ENCODE peak calls at places on chromosomes 3 and 15, in ten cellular contexts. One of them, this sample, is unnamed.
A peak's percentile ranks its signal among the peaks of the same experiment; 100 is the strongest.

GRCh38 chr3:133472242-133472641 is 72.4 kb downstream of the BFSP2 start:
- DNase-seq in fibroblast of the conjunctiva: no peak
- DNase-seq in A172: no peak
- DNase-seq in thyroid gland: peak; percentile 47
- DNase-seq in AML-193: no peak
- DNase-seq in T1000: no peak
- DNase-seq in Calu3: no peak
- DNase-seq in fibroblast of pulmonary artery: no peak
- DNase-seq in activated naive CD8-positive, alpha-beta T cell treated with anti-CD3 and anti-CD28 coated beads for 36 hours: no peak
- DNase-seq in NCI-H460: no peak
- DNase-seq in this sample: no peak

GRCh38 chr3:149495581-149496125 is 21.2 kb downstream of the TM4SF4 start:
- DNase-seq in fibroblast of the conjunctiva: no peak
- DNase-seq in A172: no peak
- DNase-seq in thyroid gland: no peak
- DNase-seq in AML-193: no peak
- DNase-seq in T1000: no peak
- DNase-seq in Calu3: no peak
- DNase-seq in fibroblast of pulmonary artery: no peak
- DNase-seq in activated naive CD8-positive, alpha-beta T cell treated with anti-CD3 and anti-CD28 coated beads for 36 hours: no peak
- DNase-seq in NCI-H460: no peak
- DNase-seq in this sample: no peak

GRCh38 chr3:160052385-160053047 is 63.9 kb downstream of the IL12A start:
- DNase-seq in fibroblast of the conjunctiva: no peak
- DNase-seq in A172: no peak
- DNase-seq in thyroid gland: peak; percentile 77
- DNase-seq in AML-193: no peak
- DNase-seq in T1000: no peak
- DNase-seq in Calu3: no peak
- DNase-seq in fibroblast of pulmonary artery: peak; percentile 42
- DNase-seq in activated naive CD8-positive, alpha-beta T cell treated with anti-CD3 and anti-CD28 coated beads for 36 hours: no peak
- DNase-seq in NCI-H460: no peak
- DNase-seq in this sample: peak; percentile 43

GRCh38 chr15:43440721-43441281 is 52.2 kb downstream of the TP53BP1 start:
- DNase-seq in fibroblast of the conjunctiva: peak; percentile 97
- DNase-seq in A172: peak; percentile 95
- DNase-seq in thyroid gland: peak; percentile 45
- DNase-seq in AML-193: peak; percentile 97
- DNase-seq in T1000: peak; percentile 67
- DNase-seq in Calu3: peak; percentile 19
- DNase-seq in fibroblast of pulmonary artery: peak; percentile 99
- DNase-seq in activated naive CD8-positive, alpha-beta T cell treated with anti-CD3 and anti-CD28 coated beads for 36 hours: peak; percentile 34
- DNase-seq in NCI-H460: peak; percentile 94
- DNase-seq in this sample: peak; percentile 97

GRCh38 chr3:81554348-81554747 is 207.1 kb downstream of the GBE1 start:
- DNase-seq in fibroblast of the conjunctiva: no peak
- DNase-seq in A172: no peak
- DNase-seq in thyroid gland: no peak
- DNase-seq in AML-193: no peak
- DNase-seq in T1000: no peak
- DNase-seq in Calu3: no peak
- DNase-seq in fibroblast of pulmonary artery: peak; percentile 34
- DNase-seq in activated naive CD8-positive, alpha-beta T cell treated with anti-CD3 and anti-CD28 coated beads for 36 hours: no peak
- DNase-seq in NCI-H460: no peak
- DNase-seq in this sample: peak; percentile 68

GRCh38 chr3:107220538-107220937 is 156.7 kb upstream of the CCDC54 start:
- DNase-seq in fibroblast of the conjunctiva: no peak
- DNase-seq in A172: no peak
- DNase-seq in thyroid gland: no peak
- DNase-seq in AML-193: no peak
- DNase-seq in T1000: no peak
- DNase-seq in Calu3: no peak
- DNase-seq in fibroblast of pulmonary artery: peak; percentile 59
- DNase-seq in activated naive CD8-positive, alpha-beta T cell treated with anti-CD3 and anti-CD28 coated beads for 36 hours: no peak
- DNase-seq in NCI-H460: no peak
- DNase-seq in this sample: peak; percentile 63

GRCh38 chr15:85333132-85333831 is 47.1 kb upstream of the AKAP13 start:
- DNase-seq in fibroblast of the conjunctiva: peak; percentile 37
- DNase-seq in A172: peak; percentile 86
- DNase-seq in thyroid gland: no peak
- DNase-seq in AML-193: no peak
- DNase-seq in T1000: no peak
- DNase-seq in Calu3: no peak
- DNase-seq in fibroblast of pulmonary artery: peak; percentile 94
- DNase-seq in activated naive CD8-positive, alpha-beta T cell treated with anti-CD3 and anti-CD28 coated beads for 36 hours: no peak
- DNase-seq in NCI-H460: no peak
- DNase-seq in this sample: peak; percentile 91

GRCh38 chr15:69537085-69537484 is 84.5 kb downstream of the RPLP1 start:
- DNase-seq in fibroblast of the conjunctiva: no peak
- DNase-seq in A172: no peak
- DNase-seq in thyroid gland: peak; percentile 3
- DNase-seq in AML-193: no peak
- DNase-seq in T1000: no peak
- DNase-seq in Calu3: no peak
- DNase-seq in fibroblast of pulmonary artery: no peak
- DNase-seq in activated naive CD8-positive, alpha-beta T cell treated with anti-CD3 and anti-CD28 coated beads for 36 hours: no peak
- DNase-seq in NCI-H460: no peak
- DNase-seq in this sample: no peak

GRCh38 chr15:31569836-31570235 is 243.2 kb downstream of the KLF13 start:
- DNase-seq in fibroblast of the conjunctiva: no peak
- DNase-seq in A172: no peak
- DNase-seq in thyroid gland: no peak
- DNase-seq in AML-193: no peak
- DNase-seq in T1000: no peak
- DNase-seq in Calu3: no peak
- DNase-seq in fibroblast of pulmonary artery: no peak
- DNase-seq in activated naive CD8-positive, alpha-beta T cell treated with anti-CD3 and anti-CD28 coated beads for 36 hours: no peak
- DNase-seq in NCI-H460: no peak
- DNase-seq in this sample: no peak

GRCh38 chr3:4904801-4905695 is 74.2 kb upstream of the BHLHE40 start:
- DNase-seq in fibroblast of the conjunctiva: peak; percentile 43
- DNase-seq in A172: no peak
- DNase-seq in thyroid gland: no peak
- DNase-seq in AML-193: peak; percentile 53
- DNase-seq in T1000: no peak
- DNase-seq in Calu3: peak; percentile 56
- DNase-seq in fibroblast of pulmonary artery: peak; percentile 66
- DNase-seq in activated naive CD8-positive, alpha-beta T cell treated with anti-CD3 and anti-CD28 coated beads for 36 hours: no peak
- DNase-seq in NCI-H460: no peak
- DNase-seq in this sample: peak; percentile 25

GRCh38 chr15:40984963-40985362 is 31.7 kb downstream of the CHAC1 start:
- DNase-seq in fibroblast of the conjunctiva: peak; percentile 6
- DNase-seq in A172: peak; percentile 89
- DNase-seq in thyroid gland: no peak
- DNase-seq in AML-193: no peak
- DNase-seq in T1000: no peak
- DNase-seq in Calu3: no peak
- DNase-seq in fibroblast of pulmonary artery: peak; percentile 54
- DNase-seq in activated naive CD8-positive, alpha-beta T cell treated with anti-CD3 and anti-CD28 coated beads for 36 hours: no peak
- DNase-seq in NCI-H460: no peak
- DNase-seq in this sample: peak; percentile 93

GRCh38 chr15:89670985-89671560 is 8.1 kb downstream of the PLIN1 start:
- DNase-seq in fibroblast of the conjunctiva: no peak
- DNase-seq in A172: no peak
- DNase-seq in thyroid gland: no peak
- DNase-seq in AML-193: no peak
- DNase-seq in T1000: no peak
- DNase-seq in Calu3: no peak
- DNase-seq in fibroblast of pulmonary artery: no peak
- DNase-seq in activated naive CD8-positive, alpha-beta T cell treated with anti-CD3 and anti-CD28 coated beads for 36 hours: no peak
- DNase-seq in NCI-H460: no peak
- DNase-seq in this sample: no peak

GRCh38 chr3:9014189-9014588 is 50.9 kb upstream of the RAD18 start:
- DNase-seq in fibroblast of the conjunctiva: no peak
- DNase-seq in A172: peak; percentile 20
- DNase-seq in thyroid gland: no peak
- DNase-seq in AML-193: no peak
- DNase-seq in T1000: no peak
- DNase-seq in Calu3: no peak
- DNase-seq in fibroblast of pulmonary artery: peak; percentile 20
- DNase-seq in activated naive CD8-positive, alpha-beta T cell treated with anti-CD3 and anti-CD28 coated beads for 36 hours: no peak
- DNase-seq in NCI-H460: no peak
- DNase-seq in this sample: no peak

GRCh38 chr15:79957741-79958140 is 13.3 kb downstream of the BCL2A1 start:
- DNase-seq in fibroblast of the conjunctiva: no peak
- DNase-seq in A172: no peak
- DNase-seq in thyroid gland: no peak
- DNase-seq in AML-193: no peak
- DNase-seq in T1000: no peak
- DNase-seq in Calu3: no peak
- DNase-seq in fibroblast of pulmonary artery: no peak
- DNase-seq in activated naive CD8-positive, alpha-beta T cell treated with anti-CD3 and anti-CD28 coated beads for 36 hours: no peak
- DNase-seq in NCI-H460: no peak
- DNase-seq in this sample: no peak

GRCh38 chr3:133675631-133676335 is 14.0 kb upstream of the TOPBP1 start:
- DNase-seq in fibroblast of the conjunctiva: no peak
- DNase-seq in A172: no peak
- DNase-seq in thyroid gland: no peak
- DNase-seq in AML-193: no peak
- DNase-seq in T1000: no peak
- DNase-seq in Calu3: no peak
- DNase-seq in fibroblast of pulmonary artery: no peak
- DNase-seq in activated naive CD8-positive, alpha-beta T cell treated with anti-CD3 and anti-CD28 coated beads for 36 hours: no peak
- DNase-seq in NCI-H460: no peak
- DNase-seq in this sample: no peak

This sample was measured in astrocyte of the spinal cord.